ENCODE peak calls at places on chromosomes 6 and 20, in eight cellular contexts. One of them, this sample, is unnamed.

GRCh38 chr6:67888886-67889681 is 746.0 kb upstream of the ADGRB3 start:
- DNase-seq in lower lobe of right lung: no peak
- DNase-seq in heart right ventricle: no peak
- DNase-seq in lung: no peak
- DNase-seq in activated CD4-positive, alpha-beta T cell treated with anti-CD3 and anti-CD28 coated beads, Interleukin-2, amount 10 ng/mL, durations not matched to agents 7 days and 5 days: no peak
- DNase-seq in T-helper 9 cell: no peak
- DNase-seq in effector CD8-positive, alpha-beta T cell: no peak
- DNase-seq in NCI-H1436: no peak
- DNase-seq in this sample: no peak

GRCh38 chr6:16256781-16257180 is 18.4 kb downstream of the GMPR start:
- DNase-seq in T-helper 9 cell: no peak
- DNase-seq in lung: no peak
- DNase-seq in lower lobe of right lung: no peak
- DNase-seq in heart right ventricle: no peak
- DNase-seq in NCI-H1436: no peak
- DNase-seq in effector CD8-positive, alpha-beta T cell: no peak
- DNase-seq in activated CD4-positive, alpha-beta T cell treated with anti-CD3 and anti-CD28 coated beads, Interleukin-2, amount 10 ng/mL, durations not matched to agents 7 days and 5 days: no peak
- DNase-seq in this sample: no peak

GRCh38 chr6:91132461-91132860 is 545.6 kb upstream of the MAP3K7 start:
- DNase-seq in NCI-H1436: no peak
- DNase-seq in T-helper 9 cell: no peak
- DNase-seq in activated CD4-positive, alpha-beta T cell treated with anti-CD3 and anti-CD28 coated beads, Interleukin-2, amount 10 ng/mL, durations not matched to agents 7 days and 5 days: no peak
- DNase-seq in effector CD8-positive, alpha-beta T cell: no peak
- DNase-seq in heart right ventricle: no peak
- DNase-seq in lower lobe of right lung: no peak
- DNase-seq in lung: no peak
- DNase-seq in this sample: peak

GRCh38 chr6:23180504-23181293 is 611.3 kb downstream of the HDGFL1 start:
- DNase-seq in activated CD4-positive, alpha-beta T cell treated with anti-CD3 and anti-CD28 coated beads, Interleukin-2, amount 10 ng/mL, durations not matched to agents 7 days and 5 days: no peak
- DNase-seq in T-helper 9 cell: no peak
- DNase-seq in NCI-H1436: peak
- DNase-seq in lower lobe of right lung: peak
- DNase-seq in lung: peak
- DNase-seq in effector CD8-positive, alpha-beta T cell: no peak
- DNase-seq in heart right ventricle: peak
- DNase-seq in this sample: no peak

GRCh38 chr20:63027425-63028389 is 20.9 kb upstream of the BHLHE23 start:
- DNase-seq in effector CD8-positive, alpha-beta T cell: peak
- DNase-seq in lower lobe of right lung: peak
- DNase-seq in NCI-H1436: peak
- DNase-seq in heart right ventricle: no peak
- DNase-seq in activated CD4-positive, alpha-beta T cell treated with anti-CD3 and anti-CD28 coated beads, Interleukin-2, amount 10 ng/mL, durations not matched to agents 7 days and 5 days: no peak
- DNase-seq in lung: no peak
- DNase-seq in T-helper 9 cell: no peak
- DNase-seq in this sample: no peak

GRCh38 chr20:58133020-58133419 is 95.4 kb downstream of the ANKRD60 start:
- DNase-seq in NCI-H1436: no peak
- DNase-seq in lower lobe of right lung: no peak
- DNase-seq in T-helper 9 cell: no peak
- DNase-seq in activated CD4-positive, alpha-beta T cell treated with anti-CD3 and anti-CD28 coated beads, Interleukin-2, amount 10 ng/mL, durations not matched to agents 7 days and 5 days: no peak
- DNase-seq in effector CD8-positive, alpha-beta T cell: no peak
- DNase-seq in heart right ventricle: no peak
- DNase-seq in lung: no peak
- DNase-seq in this sample: no peak

GRCh38 chr20:2653511-2654383 is 1.3 kb downstream of the NOP56 start:
- DNase-seq in lung: no peak
- DNase-seq in effector CD8-positive, alpha-beta T cell: no peak
- DNase-seq in heart right ventricle: no peak
- DNase-seq in NCI-H1436: no peak
- DNase-seq in lower lobe of right lung: no peak
- DNase-seq in T-helper 9 cell: no peak
- DNase-seq in activated CD4-positive, alpha-beta T cell treated with anti-CD3 and anti-CD28 coated beads, Interleukin-2, amount 10 ng/mL, durations not matched to agents 7 days and 5 days: no peak
- DNase-seq in this sample: no peak

GRCh38 chr6:20168668-20169633 is 43.3 kb downstream of the MBOAT1 start:
- DNase-seq in activated CD4-positive, alpha-beta T cell treated with anti-CD3 and anti-CD28 coated beads, Interleukin-2, amount 10 ng/mL, durations not matched to agents 7 days and 5 days: no peak
- DNase-seq in heart right ventricle: peak
- DNase-seq in lower lobe of right lung: no peak
- DNase-seq in lung: no peak
- DNase-seq in T-helper 9 cell: no peak
- DNase-seq in effector CD8-positive, alpha-beta T cell: no peak
- DNase-seq in NCI-H1436: no peak
- DNase-seq in this sample: no peak

GRCh38 chr6:1872649-1873131 is 263.0 kb downstream of the FOXC1 start:
- DNase-seq in heart right ventricle: no peak
- DNase-seq in T-helper 9 cell: no peak
- DNase-seq in lower lobe of right lung: no peak
- DNase-seq in NCI-H1436: no peak
- DNase-seq in lung: no peak
- DNase-seq in activated CD4-positive, alpha-beta T cell treated with anti-CD3 and anti-CD28 coated beads, Interleukin-2, amount 10 ng/mL, durations not matched to agents 7 days and 5 days: no peak
- DNase-seq in effector CD8-positive, alpha-beta T cell: no peak
- DNase-seq in this sample: no peak

GRCh38 chr20:23178806-23179205 is 92.7 kb upstream of the CD93 start:
- DNase-seq in effector CD8-positive, alpha-beta T cell: no peak
- DNase-seq in NCI-H1436: no peak
- DNase-seq in T-helper 9 cell: no peak
- DNase-seq in lung: no peak
- DNase-seq in lower lobe of right lung: no peak
- DNase-seq in heart right ventricle: peak
- DNase-seq in activated CD4-positive, alpha-beta T cell treated with anti-CD3 and anti-CD28 coated beads, Interleukin-2, amount 10 ng/mL, durations not matched to agents 7 days and 5 days: no peak
- DNase-seq in this sample: no peak

GRCh38 chr20:47205577-47206123 is 150.8 kb downstream of the ZMYND8 start:
- DNase-seq in T-helper 9 cell: no peak
- DNase-seq in activated CD4-positive, alpha-beta T cell treated with anti-CD3 and anti-CD28 coated beads, Interleukin-2, amount 10 ng/mL, durations not matched to agents 7 days and 5 days: peak
- DNase-seq in NCI-H1436: peak
- DNase-seq in effector CD8-positive, alpha-beta T cell: no peak
- DNase-seq in heart right ventricle: peak
- DNase-seq in lung: peak
- DNase-seq in lower lobe of right lung: peak
- DNase-seq in this sample: no peak

GRCh38 chr6:43636312-43636667 is 650 bp downstream of the MAD2L1BP start:
- DNase-seq in lower lobe of right lung: no peak
- DNase-seq in activated CD4-positive, alpha-beta T cell treated with anti-CD3 and anti-CD28 coated beads, Interleukin-2, amount 10 ng/mL, durations not matched to agents 7 days and 5 days: peak
- DNase-seq in NCI-H1436: no peak
- DNase-seq in T-helper 9 cell: no peak
- DNase-seq in heart right ventricle: no peak
- DNase-seq in effector CD8-positive, alpha-beta T cell: no peak
- DNase-seq in lung: no peak
- DNase-seq in this sample: no peak

GRCh38 chr20:20407891-20408805 is 40.2 kb downstream of the INSM1 start:
- DNase-seq in heart right ventricle: no peak
- DNase-seq in lung: no peak
- DNase-seq in T-helper 9 cell: no peak
- DNase-seq in NCI-H1436: peak
- DNase-seq in lower lobe of right lung: no peak
- DNase-seq in effector CD8-positive, alpha-beta T cell: no peak
- DNase-seq in activated CD4-positive, alpha-beta T cell treated with anti-CD3 and anti-CD28 coated beads, Interleukin-2, amount 10 ng/mL, durations not matched to agents 7 days and 5 days: no peak
- DNase-seq in this sample: peak

GRCh38 chr6:141957271-141957670 is 175.5 kb upstream of the GJE1 start:
- DNase-seq in lower lobe of right lung: no peak
- DNase-seq in effector CD8-positive, alpha-beta T cell: no peak
- DNase-seq in T-helper 9 cell: no peak
- DNase-seq in activated CD4-positive, alpha-beta T cell treated with anti-CD3 and anti-CD28 coated beads, Interleukin-2, amount 10 ng/mL, durations not matched to agents 7 days and 5 days: no peak
- DNase-seq in NCI-H1436: no peak
- DNase-seq in lung: no peak
- DNase-seq in heart right ventricle: no peak
- DNase-seq in this sample: no peak

GRCh38 chr6:31528821-31529328 is at the start of gene MCCD1:
- DNase-seq in T-helper 9 cell: no peak
- DNase-seq in effector CD8-positive, alpha-beta T cell: no peak
- DNase-seq in activated CD4-positive, alpha-beta T cell treated with anti-CD3 and anti-CD28 coated beads, Interleukin-2, amount 10 ng/mL, durations not matched to agents 7 days and 5 days: no peak
- DNase-seq in lung: no peak
- DNase-seq in lower lobe of right lung: no peak
- DNase-seq in heart right ventricle: no peak
- DNase-seq in NCI-H1436: no peak
- DNase-seq in this sample: no peak

GRCh38 chr6:112691289-112691688 is 344.2 kb downstream of the RFPL4B start:
- DNase-seq in effector CD8-positive, alpha-beta T cell: no peak
- DNase-seq in NCI-H1436: no peak
- DNase-seq in lower lobe of right lung: no peak
- DNase-seq in heart right ventricle: peak
- DNase-seq in lung: no peak
- DNase-seq in activated CD4-positive, alpha-beta T cell treated with anti-CD3 and anti-CD28 coated beads, Interleukin-2, amount 10 ng/mL, durations not matched to agents 7 days and 5 days: no peak
- DNase-seq in T-helper 9 cell: no peak
- DNase-seq in this sample: no peak

GRCh38 chr20:36543187-36544133 is 2.1 kb downstream of the MYL9 start:
- DNase-seq in lower lobe of right lung: no peak
- DNase-seq in T-helper 9 cell: no peak
- DNase-seq in activated CD4-positive, alpha-beta T cell treated with anti-CD3 and anti-CD28 coated beads, Interleukin-2, amount 10 ng/mL, durations not matched to agents 7 days and 5 days: no peak
- DNase-seq in heart right ventricle: peak
- DNase-seq in effector CD8-positive, alpha-beta T cell: no peak
- DNase-seq in NCI-H1436: no peak
- DNase-seq in lung: no peak
- DNase-seq in this sample: no peak

GRCh38 chr6:123009101-123009500 is 13.1 kb downstream of the CLVS2 start:
- DNase-seq in activated CD4-positive, alpha-beta T cell treated with anti-CD3 and anti-CD28 coated beads, Interleukin-2, amount 10 ng/mL, durations not matched to agents 7 days and 5 days: no peak
- DNase-seq in lower lobe of right lung: no peak
- DNase-seq in heart right ventricle: no peak
- DNase-seq in lung: no peak
- DNase-seq in T-helper 9 cell: no peak
- DNase-seq in effector CD8-positive, alpha-beta T cell: no peak
- DNase-seq in NCI-H1436: no peak
- DNase-seq in this sample: no peak

GRCh38 chr20:1331801-1332453 is 3.0 kb upstream of the SDCBP2 start:
- DNase-seq in activated CD4-positive, alpha-beta T cell treated with anti-CD3 and anti-CD28 coated beads, Interleukin-2, amount 10 ng/mL, durations not matched to agents 7 days and 5 days: no peak
- DNase-seq in lung: peak
- DNase-seq in heart right ventricle: no peak
- DNase-seq in lower lobe of right lung: no peak
- DNase-seq in effector CD8-positive, alpha-beta T cell: no peak
- DNase-seq in NCI-H1436: no peak
- DNase-seq in T-helper 9 cell: no peak
- DNase-seq in this sample: no peak

GRCh38 chr20:24855848-24856247 is 93.2 kb upstream of the CST7 start:
- DNase-seq in lower lobe of right lung: no peak
- DNase-seq in T-helper 9 cell: no peak
- DNase-seq in activated CD4-positive, alpha-beta T cell treated with anti-CD3 and anti-CD28 coated beads, Interleukin-2, amount 10 ng/mL, durations not matched to agents 7 days and 5 days: no peak
- DNase-seq in heart right ventricle: no peak
- DNase-seq in lung: no peak
- DNase-seq in NCI-H1436: no peak
- DNase-seq in effector CD8-positive, alpha-beta T cell: no peak
- DNase-seq in this sample: peak

GRCh38 chr20:5643936-5644335 is 106.3 kb upstream of the SHLD1 start:
- DNase-seq in NCI-H1436: no peak
- DNase-seq in lower lobe of right lung: no peak
- DNase-seq in activated CD4-positive, alpha-beta T cell treated with anti-CD3 and anti-CD28 coated beads, Interleukin-2, amount 10 ng/mL, durations not matched to agents 7 days and 5 days: no peak
- DNase-seq in T-helper 9 cell: no peak
- DNase-seq in heart right ventricle: no peak
- DNase-seq in lung: no peak
- DNase-seq in effector CD8-positive, alpha-beta T cell: no peak
- DNase-seq in this sample: no peak

GRCh38 chr6:83592770-83593394 is 80.5 kb downstream of the PRSS35 start:
- DNase-seq in heart right ventricle: no peak
- DNase-seq in lower lobe of right lung: no peak
- DNase-seq in lung: no peak
- DNase-seq in T-helper 9 cell: no peak
- DNase-seq in effector CD8-positive, alpha-beta T cell: no peak
- DNase-seq in NCI-H1436: no peak
- DNase-seq in activated CD4-positive, alpha-beta T cell treated with anti-CD3 and anti-CD28 coated beads, Interleukin-2, amount 10 ng/mL, durations not matched to agents 7 days and 5 days: no peak
- DNase-seq in this sample: peak

GRCh38 chr6:116763871-116764270 is 1.6 kb downstream of the FAM162B start:
- DNase-seq in lower lobe of right lung: no peak
- DNase-seq in heart right ventricle: no peak
- DNase-seq in effector CD8-positive, alpha-beta T cell: no peak
- DNase-seq in lung: no peak
- DNase-seq in activated CD4-positive, alpha-beta T cell treated with anti-CD3 and anti-CD28 coated beads, Interleukin-2, amount 10 ng/mL, durations not matched to agents 7 days and 5 days: no peak
- DNase-seq in NCI-H1436: no peak
- DNase-seq in T-helper 9 cell: no peak
- DNase-seq in this sample: no peak

GRCh38 chr6:36028088-36028886 is 679 bp downstream of the MAPK14 start:
- DNase-seq in effector CD8-positive, alpha-beta T cell: peak
- DNase-seq in lung: peak
- DNase-seq in lower lobe of right lung: peak
- DNase-seq in NCI-H1436: no peak
- DNase-seq in T-helper 9 cell: peak
- DNase-seq in activated CD4-positive, alpha-beta T cell treated with anti-CD3 and anti-CD28 coated beads, Interleukin-2, amount 10 ng/mL, durations not matched to agents 7 days and 5 days: peak
- DNase-seq in heart right ventricle: peak
- DNase-seq in this sample: no peak

GRCh38 chr6:139990865-139991264 is 616.4 kb upstream of the CITED2 start:
- DNase-seq in lower lobe of right lung: no peak
- DNase-seq in lung: no peak
- DNase-seq in activated CD4-positive, alpha-beta T cell treated with anti-CD3 and anti-CD28 coated beads, Interleukin-2, amount 10 ng/mL, durations not matched to agents 7 days and 5 days: no peak
- DNase-seq in effector CD8-positive, alpha-beta T cell: no peak
- DNase-seq in T-helper 9 cell: no peak
- DNase-seq in heart right ventricle: no peak
- DNase-seq in NCI-H1436: no peak
- DNase-seq in this sample: no peak

GRCh38 chr6:169968541-169969270 is 217.3 kb downstream of the ERMARD start:
- DNase-seq in lung: no peak
- DNase-seq in T-helper 9 cell: no peak
- DNase-seq in lower lobe of right lung: no peak
- DNase-seq in effector CD8-positive, alpha-beta T cell: no peak
- DNase-seq in NCI-H1436: no peak
- DNase-seq in activated CD4-positive, alpha-beta T cell treated with anti-CD3 and anti-CD28 coated beads, Interleukin-2, amount 10 ng/mL, durations not matched to agents 7 days and 5 days: no peak
- DNase-seq in heart right ventricle: no peak
- DNase-seq in this sample: no peak

GRCh38 chr20:3808141-3808479 is 12.0 kb downstream of the CDC25B start:
- DNase-seq in NCI-H1436: no peak
- DNase-seq in activated CD4-positive, alpha-beta T cell treated with anti-CD3 and anti-CD28 coated beads, Interleukin-2, amount 10 ng/mL, durations not matched to agents 7 days and 5 days: no peak
- DNase-seq in T-helper 9 cell: no peak
- DNase-seq in heart right ventricle: peak
- DNase-seq in lung: peak
- DNase-seq in effector CD8-positive, alpha-beta T cell: no peak
- DNase-seq in lower lobe of right lung: peak
- DNase-seq in this sample: no peak

GRCh38 chr6:168823397-168824020 is 382.5 kb downstream of the SMOC2 start:
- DNase-seq in T-helper 9 cell: no peak
- DNase-seq in lung: no peak
- DNase-seq in heart right ventricle: no peak
- DNase-seq in NCI-H1436: no peak
- DNase-seq in lower lobe of right lung: no peak
- DNase-seq in activated CD4-positive, alpha-beta T cell treated with anti-CD3 and anti-CD28 coated beads, Interleukin-2, amount 10 ng/mL, durations not matched to agents 7 days and 5 days: no peak
- DNase-seq in effector CD8-positive, alpha-beta T cell: no peak
- DNase-seq in this sample: no peak

GRCh38 chr6:35955071-35955470 is 34.2 kb upstream of the SRPK1 start:
- DNase-seq in NCI-H1436: no peak
- DNase-seq in lower lobe of right lung: no peak
- DNase-seq in heart right ventricle: no peak
- DNase-seq in effector CD8-positive, alpha-beta T cell: no peak
- DNase-seq in lung: no peak
- DNase-seq in T-helper 9 cell: no peak
- DNase-seq in activated CD4-positive, alpha-beta T cell treated with anti-CD3 and anti-CD28 coated beads, Interleukin-2, amount 10 ng/mL, durations not matched to agents 7 days and 5 days: no peak
- DNase-seq in this sample: no peak

GRCh38 chr6:24926192-24926591 is 9.6 kb downstream of the RIPOR2 start:
- DNase-seq in NCI-H1436: no peak
- DNase-seq in heart right ventricle: no peak
- DNase-seq in activated CD4-positive, alpha-beta T cell treated with anti-CD3 and anti-CD28 coated beads, Interleukin-2, amount 10 ng/mL, durations not matched to agents 7 days and 5 days: no peak
- DNase-seq in lower lobe of right lung: no peak
- DNase-seq in T-helper 9 cell: no peak
- DNase-seq in effector CD8-positive, alpha-beta T cell: no peak
- DNase-seq in lung: no peak
- DNase-seq in this sample: no peak

GRCh38 chr6:6713660-6714446 is 125.3 kb downstream of the LY86 start:
- DNase-seq in T-helper 9 cell: no peak
- DNase-seq in effector CD8-positive, alpha-beta T cell: no peak
- DNase-seq in heart right ventricle: no peak
- DNase-seq in lower lobe of right lung: no peak
- DNase-seq in lung: no peak
- DNase-seq in activated CD4-positive, alpha-beta T cell treated with anti-CD3 and anti-CD28 coated beads, Interleukin-2, amount 10 ng/mL, durations not matched to agents 7 days and 5 days: no peak
- DNase-seq in NCI-H1436: no peak
- DNase-seq in this sample: no peak

GRCh38 chr6:20411544-20411943 is 9.9 kb downstream of the E2F3 start:
- DNase-seq in effector CD8-positive, alpha-beta T cell: no peak
- DNase-seq in activated CD4-positive, alpha-beta T cell treated with anti-CD3 and anti-CD28 coated beads, Interleukin-2, amount 10 ng/mL, durations not matched to agents 7 days and 5 days: no peak
- DNase-seq in NCI-H1436: no peak
- DNase-seq in T-helper 9 cell: no peak
- DNase-seq in lower lobe of right lung: no peak
- DNase-seq in lung: no peak
- DNase-seq in heart right ventricle: no peak
- DNase-seq in this sample: no peak

GRCh38 chr20:62376112-62377063 is 9.3 kb upstream of the LAMA5 start:
- DNase-seq in heart right ventricle: peak
- DNase-seq in effector CD8-positive, alpha-beta T cell: no peak
- DNase-seq in lower lobe of right lung: no peak
- DNase-seq in T-helper 9 cell: no peak
- DNase-seq in NCI-H1436: no peak
- DNase-seq in lung: peak
- DNase-seq in activated CD4-positive, alpha-beta T cell treated with anti-CD3 and anti-CD28 coated beads, Interleukin-2, amount 10 ng/mL, durations not matched to agents 7 days and 5 days: no peak
- DNase-seq in this sample: no peak